ENCODE peak calls at places on chromosomes 12 and 14, in six cellular contexts. N is CD8-positive, alpha-beta T cell; F is mesenchymal stem cell; B is GM12878; Y is fibroblast of lung; P is IMR-90. R is an unnamed sample.
A peak's percentile ranks its signal among the peaks of the same experiment; 100 is the strongest.

GRCh38 chr12:128662106-128662505 is 161.7 kb downstream of the SLC15A4 start:
- DNase-seq in N (no peak), P (no peak), B (no peak), F (no peak), Y (no peak), R (no peak)

GRCh38 chr12:15757553-15758255 is 31.5 kb downstream of the EPS8 start:
- DNase-seq in Y (peak; percentile 93), F (peak; percentile 92), P (peak; percentile 92), N (no peak), B (no peak), R (peak; percentile 73)

GRCh38 chr12:129938089-129938488 is 34.3 kb upstream of the TMEM132D start:
- DNase-seq in N (no peak), B (no peak), F (no peak), Y (no peak), P (no peak), R (no peak)

GRCh38 chr12:117036046-117036445 is 63.2 kb downstream of the TESC start:
- DNase-seq in N (no peak), B (no peak), F (no peak), Y (no peak), P (no peak), R (no peak)

GRCh38 chr12:46371718-46372130 is 849 bp downstream of the SLC38A2 start:
- DNase-seq in F (peak; percentile 77), P (peak; percentile 44), N (peak; percentile 46), B (no peak), Y (peak; percentile 49), R (no peak)

GRCh38 chr12:66708704-66709443 is 30.0 kb upstream of the GRIP1 start:
- DNase-seq in B (no peak), Y (no peak), N (no peak), F (peak; percentile 13), P (peak; percentile 5), R (no peak)

GRCh38 chr12:95164656-95165055 is 52.6 kb downstream of the FGD6 start:
- DNase-seq in Y (peak; percentile 71), F (no peak), N (no peak), P (peak; percentile 30), B (no peak), R (no peak)

GRCh38 chr12:76719171-76719631 is 44.7 kb upstream of the ZDHHC17 start:
- DNase-seq in P (peak; percentile 50), B (no peak), N (no peak), F (no peak), Y (peak; percentile 56), R (peak; percentile 69)

GRCh38 chr12:46237381-46238045 is 31.3 kb downstream of the SLC38A1 start:
- DNase-seq in B (no peak), Y (peak; percentile 66), N (no peak), P (no peak), F (no peak), R (no peak)

GRCh38 chr12:6540181-6540877 is 6.0 kb downstream of the GAPDH start:
- DNase-seq in P (peak; percentile 93), B (no peak), Y (peak; percentile 95), N (peak; percentile 39), F (peak; percentile 95), R (peak; percentile 99)

GRCh38 chr12:20885552-20885951 is 75.0 kb downstream of the SLCO1B3 start:
- DNase-seq in P (no peak), B (no peak), N (no peak), F (no peak), Y (no peak), R (no peak)

GRCh38 chr12:56348776-56349175 is 10.1 kb downstream of the IL23A start:
- DNase-seq in B (no peak), Y (no peak), P (no peak), F (no peak), N (no peak), R (no peak)

GRCh38 chr12:12734054-12734453 is 16.9 kb downstream of the CDKN1B start:
- DNase-seq in B (no peak), P (peak; percentile 66), N (no peak), Y (peak; percentile 75), F (peak; percentile 26), R (peak; percentile 17)

GRCh38 chr12:90399317-90399716 is 555.7 kb downstream of the CCER1 start:
- DNase-seq in N (no peak), F (peak; percentile 63), Y (peak; percentile 10), P (no peak), B (no peak), R (no peak)

GRCh38 chr12:63906876-63907275 is 62.4 kb downstream of the SRGAP1 start:
- DNase-seq in N (no peak), P (no peak), Y (no peak), F (no peak), B (no peak), R (no peak)

DNA sequence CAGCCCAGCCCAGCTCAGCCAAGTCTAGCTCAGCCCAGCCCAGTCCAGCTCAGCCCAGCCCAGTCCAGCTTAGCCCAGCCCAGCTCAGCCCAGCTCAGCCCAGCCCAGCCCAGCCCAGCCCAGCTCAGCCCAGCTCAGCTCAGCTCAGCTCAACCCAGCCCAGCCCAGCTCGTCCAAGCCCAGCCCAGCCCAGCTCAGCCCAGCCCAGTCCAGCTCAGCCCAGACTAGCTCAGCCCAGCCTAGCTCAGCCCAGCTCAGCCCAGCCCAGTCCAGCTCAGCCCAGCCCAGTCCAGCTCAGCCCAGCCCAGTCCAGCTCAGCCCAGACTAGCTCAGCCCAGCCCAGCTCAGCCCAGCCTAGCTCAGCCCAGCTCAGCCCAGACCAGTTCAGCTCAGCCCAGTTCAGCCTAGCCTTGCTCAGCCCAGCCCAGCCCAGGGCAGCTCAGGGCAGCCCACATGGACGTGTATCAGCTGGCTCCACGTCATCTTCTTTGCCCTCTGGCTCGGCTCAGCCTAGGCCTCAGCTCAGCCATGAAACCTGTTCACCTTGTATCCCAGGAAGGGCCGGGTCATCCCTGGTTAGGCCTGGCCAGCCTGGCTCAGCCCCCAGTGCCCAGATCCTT is 185.6 kb downstream of the TMEM121 start:
- DNase-seq in P (no peak), F (no peak), B (no peak), N (no peak), Y (no peak), R (peak; percentile 10)
- H3K9me3 ChIP-seq in P (peaks cover 22% of the 10 kb centered on the region), F (no peaks in the 10 kb centered on the region), B (no peaks in the 10 kb centered on the region), N (no peaks in the 10 kb centered on the region), Y (no peaks in the 10 kb centered on the region), R (peaks cover 7% of the 10 kb centered on the region)

GRCh38 chr12:122651520-122652224 is 51.5 kb downstream of the HCAR2 start:
- DNase-seq in P (no peak), F (no peak), B (no peak), Y (peak; percentile 10), N (no peak), R (no peak)
- H3K27ac ChIP-seq in P (no peak overlapping the region), F (no peak overlapping the region), B (no peak overlapping the region), Y (no peak overlapping the region), N (no peak overlapping the region), R (no peak overlapping the region)

GRCh38 chr12:97567619-97568110 is 105.1 kb downstream of the RMST start:
- DNase-seq in N (no peak), Y (no peak), P (no peak), F (no peak), B (no peak), R (no peak)
- H3K4me3 ChIP-seq in N (no peak overlapping the region), Y (no peak overlapping the region), P (no peak overlapping the region), F (no peak overlapping the region), B (no peak overlapping the region), R (no peak overlapping the region)

GRCh38 chr12:132940071-132940719 is 15.9 kb downstream of the ZNF605 start:
- DNase-seq in Y (no peak), P (no peak), F (no peak), B (no peak), N (no peak), R (peak; percentile 30)
- H3K9me3 ChIP-seq in Y (peaks cover 9% of the 10 kb centered on the region), P (peaks cover 59% of the 10 kb centered on the region), F (peaks cover 78% of the 10 kb centered on the region), B (peaks cover 25% of the 10 kb centered on the region), N (peaks cover 14% of the 10 kb centered on the region), R (peaks cover 72% of the 10 kb centered on the region)

GRCh38 chr12:4215862-4216541 is 57.6 kb upstream of the CCND2 start:
- DNase-seq in N (no peak), B (peak; percentile 57), P (no peak), Y (no peak), F (no peak), R (no peak)
- H3K27ac ChIP-seq in N (no peak overlapping the region), B (peak overlapping the region; percentile 93), P (no peak overlapping the region), Y (no peak overlapping the region), F (no peak overlapping the region), R (no peak overlapping the region)

DNA sequence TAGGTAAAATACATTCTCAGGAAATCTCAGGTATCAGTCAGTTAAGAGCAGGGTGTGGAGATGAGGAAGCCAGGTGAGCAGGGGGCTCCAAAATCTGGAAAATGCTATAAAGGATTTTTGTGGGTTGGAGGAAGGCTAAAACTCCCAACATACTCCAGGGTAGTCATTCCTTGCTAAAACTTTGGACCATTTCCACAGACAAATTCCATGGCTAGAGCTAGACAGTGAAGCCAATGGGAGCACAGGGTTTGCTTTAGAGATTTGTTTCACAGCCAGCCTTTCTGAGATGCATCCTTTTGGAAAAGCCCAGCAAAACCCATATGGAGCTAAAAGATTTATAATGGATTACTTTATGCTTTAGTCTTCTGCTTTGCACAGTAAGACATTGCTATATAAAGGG is 146.4 kb downstream of the SAMD4A start:
- DNase-seq in P (peak; percentile 65), Y (peak; percentile 83), B (no peak), F (no peak), N (no peak), R (no peak)
- H3K4me3 ChIP-seq in P (no peak overlapping the region), Y (no peak overlapping the region), B (no peak overlapping the region), F (no peak overlapping the region), N (no peak overlapping the region), R (no peak overlapping the region)

GRCh38 chr12:104743181-104743580 is 214.9 kb downstream of the SLC41A2 start:
- DNase-seq in P (no peak), Y (no peak), N (no peak), B (no peak), F (no peak), R (no peak)
- H3K9me3 ChIP-seq in P (no peaks in the 10 kb centered on the region), Y (no peaks in the 10 kb centered on the region), N (no peaks in the 10 kb centered on the region), B (no peaks in the 10 kb centered on the region), F (no peaks in the 10 kb centered on the region), R (no peaks in the 10 kb centered on the region)

DNA sequence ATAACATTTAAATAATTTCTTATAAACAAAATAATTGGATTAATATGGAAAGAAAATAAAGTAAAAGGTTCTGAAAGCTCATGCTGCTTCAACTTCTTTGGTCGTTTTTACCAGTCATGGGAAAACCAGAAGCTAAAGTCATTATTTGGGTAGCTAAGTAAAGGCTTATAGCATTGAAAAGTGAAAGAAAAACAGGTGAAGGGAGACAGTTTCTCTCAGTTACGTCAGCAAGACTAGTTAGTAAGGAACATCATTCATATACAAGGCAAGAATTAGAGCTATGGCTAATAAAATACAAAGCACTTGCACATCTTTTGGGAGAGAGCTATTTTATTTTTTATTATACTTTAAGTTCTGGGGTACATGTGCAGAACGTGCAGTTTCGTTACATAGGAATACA is 170.3 kb upstream of the SYT10 start:
- DNase-seq in B (no peak), Y (no peak), N (no peak), P (no peak), F (no peak), R (no peak)
- H3K27ac ChIP-seq in B (no peak overlapping the region), Y (no peak overlapping the region), N (no peak overlapping the region), P (no peak overlapping the region), F (no peak overlapping the region), R (no peak overlapping the region)

GRCh38 chr14:37587438-37587837 is 7.6 kb downstream of the FOXA1 start:
- DNase-seq in B (no peak), F (no peak), Y (no peak), P (no peak), N (no peak), R (no peak)
- H3K4me3 ChIP-seq in B (no peak overlapping the region), F (no peak overlapping the region), Y (no peak overlapping the region), P (no peak overlapping the region), N (no peak overlapping the region), R (peak overlapping the region; percentile 75)

R was measured in endodermal cell.